ENCODE peak calls at places on chromosomes 13 and 19, in nine cellular contexts. One of them, this sample, is unnamed.

GRCh38 chr19:16328824-16329482 is 4.3 kb downstream of the KLF2 start:
- DNase-seq in GM13976: no peak
- DNase-seq in D721Med: no peak
- DNase-seq in uterus: no peak
- DNase-seq in activated B cell treated with CpG ODN at 0.5 μM for 24 hours: no peak
- DNase-seq in WTC11: no peak
- DNase-seq in psoas muscle: no peak
- DNase-seq in lower leg skin: no peak
- DNase-seq in fibroblast of pulmonary artery: peak
- DNase-seq in this sample: peak

GRCh38 chr13:110206170-110206569 is 100.8 kb downstream of the COL4A1 start:
- DNase-seq in D721Med: no peak
- DNase-seq in WTC11: no peak
- DNase-seq in lower leg skin: no peak
- DNase-seq in GM13976: no peak
- DNase-seq in uterus: no peak
- DNase-seq in psoas muscle: no peak
- DNase-seq in activated B cell treated with CpG ODN at 0.5 μM for 24 hours: no peak
- DNase-seq in fibroblast of pulmonary artery: no peak
- DNase-seq in this sample: no peak

GRCh38 chr19:3625996-3626472 is 556 bp downstream of the CACTIN start:
- DNase-seq in activated B cell treated with CpG ODN at 0.5 μM for 24 hours: no peak
- DNase-seq in lower leg skin: no peak
- DNase-seq in uterus: no peak
- DNase-seq in D721Med: no peak
- DNase-seq in fibroblast of pulmonary artery: no peak
- DNase-seq in WTC11: no peak
- DNase-seq in psoas muscle: no peak
- DNase-seq in GM13976: no peak
- DNase-seq in this sample: no peak

GRCh38 chr13:23790591-23791170 is 98.5 kb downstream of the MIPEP start:
- DNase-seq in uterus: no peak
- DNase-seq in fibroblast of pulmonary artery: peak
- DNase-seq in D721Med: no peak
- DNase-seq in GM13976: no peak
- DNase-seq in activated B cell treated with CpG ODN at 0.5 μM for 24 hours: no peak
- DNase-seq in WTC11: no peak
- DNase-seq in lower leg skin: no peak
- DNase-seq in psoas muscle: no peak
- DNase-seq in this sample: peak

GRCh38 chr19:14021474-14021873 is 6.5 kb upstream of the RLN3 start:
- DNase-seq in psoas muscle: peak
- DNase-seq in lower leg skin: no peak
- DNase-seq in activated B cell treated with CpG ODN at 0.5 μM for 24 hours: no peak
- DNase-seq in GM13976: no peak
- DNase-seq in D721Med: no peak
- DNase-seq in WTC11: peak
- DNase-seq in fibroblast of pulmonary artery: no peak
- DNase-seq in uterus: no peak
- DNase-seq in this sample: no peak

GRCh38 chr19:56221851-56222250 is 19.8 kb downstream of the ZSCAN5C start:
- DNase-seq in uterus: no peak
- DNase-seq in GM13976: no peak
- DNase-seq in lower leg skin: no peak
- DNase-seq in fibroblast of pulmonary artery: no peak
- DNase-seq in activated B cell treated with CpG ODN at 0.5 μM for 24 hours: no peak
- DNase-seq in WTC11: no peak
- DNase-seq in psoas muscle: no peak
- DNase-seq in D721Med: no peak
- DNase-seq in this sample: no peak

GRCh38 chr13:112901951-112902651 is 66.9 kb upstream of the MCF2L start:
- DNase-seq in WTC11: peak
- DNase-seq in GM13976: no peak
- DNase-seq in lower leg skin: peak
- DNase-seq in uterus: no peak
- DNase-seq in D721Med: no peak
- DNase-seq in activated B cell treated with CpG ODN at 0.5 μM for 24 hours: no peak
- DNase-seq in psoas muscle: no peak
- DNase-seq in fibroblast of pulmonary artery: no peak
- DNase-seq in this sample: peak

GRCh38 chr13:76972430-76972829 is 19.5 kb upstream of the CLN5 start:
- DNase-seq in activated B cell treated with CpG ODN at 0.5 μM for 24 hours: no peak
- DNase-seq in WTC11: no peak
- DNase-seq in GM13976: no peak
- DNase-seq in D721Med: no peak
- DNase-seq in uterus: no peak
- DNase-seq in fibroblast of pulmonary artery: peak
- DNase-seq in psoas muscle: no peak
- DNase-seq in lower leg skin: no peak
- DNase-seq in this sample: no peak

GRCh38 chr19:16398530-16399241 is 73.1 kb downstream of the EPS15L1 start:
- DNase-seq in fibroblast of pulmonary artery: peak
- DNase-seq in D721Med: no peak
- DNase-seq in psoas muscle: peak
- DNase-seq in GM13976: no peak
- DNase-seq in WTC11: no peak
- DNase-seq in uterus: no peak
- DNase-seq in activated B cell treated with CpG ODN at 0.5 μM for 24 hours: no peak
- DNase-seq in lower leg skin: no peak
- DNase-seq in this sample: peak

GRCh38 chr13:71801781-71802180 is 65.2 kb downstream of the DACH1 start:
- DNase-seq in uterus: no peak
- DNase-seq in D721Med: peak
- DNase-seq in WTC11: no peak
- DNase-seq in lower leg skin: no peak
- DNase-seq in GM13976: no peak
- DNase-seq in activated B cell treated with CpG ODN at 0.5 μM for 24 hours: no peak
- DNase-seq in fibroblast of pulmonary artery: no peak
- DNase-seq in psoas muscle: no peak
- DNase-seq in this sample: no peak

GRCh38 chr13:96397807-96398206 is 307.9 kb downstream of the HS6ST3 start:
- DNase-seq in psoas muscle: no peak
- DNase-seq in GM13976: no peak
- DNase-seq in WTC11: no peak
- DNase-seq in uterus: no peak
- DNase-seq in lower leg skin: no peak
- DNase-seq in D721Med: no peak
- DNase-seq in fibroblast of pulmonary artery: no peak
- DNase-seq in activated B cell treated with CpG ODN at 0.5 μM for 24 hours: no peak
- DNase-seq in this sample: no peak

GRCh38 chr19:39438270-39438934 is 2.7 kb upstream of the RPS16 start:
- DNase-seq in lower leg skin: no peak
- DNase-seq in WTC11: no peak
- DNase-seq in activated B cell treated with CpG ODN at 0.5 μM for 24 hours: no peak
- DNase-seq in fibroblast of pulmonary artery: peak
- DNase-seq in uterus: no peak
- DNase-seq in psoas muscle: no peak
- DNase-seq in GM13976: no peak
- DNase-seq in D721Med: no peak
- DNase-seq in this sample: peak

GRCh38 chr19:45305421-45305820 is 17.3 kb downstream of the CKM start:
- DNase-seq in fibroblast of pulmonary artery: peak
- DNase-seq in psoas muscle: no peak
- DNase-seq in activated B cell treated with CpG ODN at 0.5 μM for 24 hours: no peak
- DNase-seq in uterus: no peak
- DNase-seq in WTC11: no peak
- DNase-seq in GM13976: no peak
- DNase-seq in lower leg skin: no peak
- DNase-seq in D721Med: no peak
- DNase-seq in this sample: peak

GRCh38 chr13:90872491-90873025 is 474.9 kb upstream of the MIR17HG start:
- DNase-seq in D721Med: no peak
- DNase-seq in psoas muscle: no peak
- DNase-seq in GM13976: no peak
- DNase-seq in fibroblast of pulmonary artery: no peak
- DNase-seq in lower leg skin: no peak
- DNase-seq in uterus: no peak
- DNase-seq in activated B cell treated with CpG ODN at 0.5 μM for 24 hours: no peak
- DNase-seq in WTC11: no peak
- DNase-seq in this sample: no peak

GRCh38 chr19:41408256-41408655 is 10.6 kb downstream of the BCKDHA start:
- DNase-seq in lower leg skin: no peak
- DNase-seq in uterus: no peak
- DNase-seq in D721Med: no peak
- DNase-seq in activated B cell treated with CpG ODN at 0.5 μM for 24 hours: no peak
- DNase-seq in fibroblast of pulmonary artery: no peak
- DNase-seq in psoas muscle: no peak
- DNase-seq in GM13976: no peak
- DNase-seq in WTC11: no peak
- DNase-seq in this sample: no peak
- TF ChIP-seq CTCF in lower leg skin: no peak
- TF ChIP-seq CTCF in uterus: no peak
- TF ChIP-seq CTCF in D721Med: peak
- TF ChIP-seq CTCF in activated B cell treated with CpG ODN at 0.5 μM for 24 hours: no peak
- TF ChIP-seq CTCF in fibroblast of pulmonary artery: no peak
- TF ChIP-seq CTCF in psoas muscle: no peak
- TF ChIP-seq CTCF in GM13976: peak
- TF ChIP-seq CTCF in WTC11: no peak
- TF ChIP-seq CTCF in this sample: no peak

GRCh38 chr19:5220361-5220760 is 120.3 kb downstream of the PTPRS start:
- DNase-seq in psoas muscle: no peak
- DNase-seq in activated B cell treated with CpG ODN at 0.5 μM for 24 hours: no peak
- DNase-seq in fibroblast of pulmonary artery: no peak
- DNase-seq in GM13976: no peak
- DNase-seq in lower leg skin: no peak
- DNase-seq in D721Med: no peak
- DNase-seq in uterus: no peak
- DNase-seq in WTC11: no peak
- DNase-seq in this sample: no peak
- TF ChIP-seq CTCF in psoas muscle: no peak
- TF ChIP-seq CTCF in activated B cell treated with CpG ODN at 0.5 μM for 24 hours: no peak
- TF ChIP-seq CTCF in fibroblast of pulmonary artery: no peak
- TF ChIP-seq CTCF in GM13976: no peak
- TF ChIP-seq CTCF in lower leg skin: no peak
- TF ChIP-seq CTCF in D721Med: no peak
- TF ChIP-seq CTCF in uterus: no peak
- TF ChIP-seq CTCF in WTC11: no peak
- TF ChIP-seq CTCF in this sample: no peak

GRCh38 chr13:30422056-30422914 is at the start of gene UBE2L5:
- DNase-seq in activated B cell treated with CpG ODN at 0.5 μM for 24 hours: peak
- DNase-seq in GM13976: peak
- DNase-seq in WTC11: no peak
- DNase-seq in lower leg skin: peak
- DNase-seq in uterus: peak
- DNase-seq in fibroblast of pulmonary artery: peak
- DNase-seq in psoas muscle: peak
- DNase-seq in D721Med: no peak
- DNase-seq in this sample: peak

GRCh38 chr13:30421093-30422055 is 919 bp upstream of the UBE2L5 start:
- DNase-seq in WTC11: peak
- DNase-seq in lower leg skin: peak
- DNase-seq in activated B cell treated with CpG ODN at 0.5 μM for 24 hours: peak
- DNase-seq in fibroblast of pulmonary artery: peak
- DNase-seq in uterus: peak
- DNase-seq in GM13976: peak
- DNase-seq in D721Med: no peak
- DNase-seq in psoas muscle: peak
- DNase-seq in this sample: peak

GRCh38 chr13:30416471-30416870 is 5.8 kb upstream of the UBE2L5 start:
- DNase-seq in psoas muscle: no peak
- DNase-seq in lower leg skin: no peak
- DNase-seq in uterus: no peak
- DNase-seq in GM13976: no peak
- DNase-seq in activated B cell treated with CpG ODN at 0.5 μM for 24 hours: no peak
- DNase-seq in fibroblast of pulmonary artery: no peak
- DNase-seq in WTC11: no peak
- DNase-seq in D721Med: no peak
- DNase-seq in this sample: no peak

GRCh38 chr13:30418075-30418715 is 4.1 kb upstream of the UBE2L5 start:
- DNase-seq in psoas muscle: no peak
- DNase-seq in GM13976: no peak
- DNase-seq in uterus: no peak
- DNase-seq in D721Med: no peak
- DNase-seq in lower leg skin: no peak
- DNase-seq in WTC11: no peak
- DNase-seq in fibroblast of pulmonary artery: no peak
- DNase-seq in activated B cell treated with CpG ODN at 0.5 μM for 24 hours: no peak
- DNase-seq in this sample: no peak

GRCh38 chr13:30418886-30419459 is 3.3 kb upstream of the UBE2L5 start:
- DNase-seq in fibroblast of pulmonary artery: no peak
- DNase-seq in WTC11: no peak
- DNase-seq in activated B cell treated with CpG ODN at 0.5 μM for 24 hours: no peak
- DNase-seq in psoas muscle: no peak
- DNase-seq in GM13976: no peak
- DNase-seq in uterus: no peak
- DNase-seq in lower leg skin: no peak
- DNase-seq in D721Med: no peak
- DNase-seq in this sample: no peak
- TF ChIP-seq CTCF in fibroblast of pulmonary artery: no peak
- TF ChIP-seq CTCF in WTC11: no peak
- TF ChIP-seq CTCF in activated B cell treated with CpG ODN at 0.5 μM for 24 hours: no peak
- TF ChIP-seq CTCF in psoas muscle: no peak
- TF ChIP-seq CTCF in GM13976: no peak
- TF ChIP-seq CTCF in uterus: no peak
- TF ChIP-seq CTCF in lower leg skin: no peak
- TF ChIP-seq CTCF in D721Med: no peak
- TF ChIP-seq CTCF in this sample: no peak

GRCh38 chr19:35959040-35959967 is 23.1 kb downstream of the LRFN3 start:
- DNase-seq in fibroblast of pulmonary artery: no peak
- DNase-seq in WTC11: peak
- DNase-seq in uterus: peak
- DNase-seq in psoas muscle: peak
- DNase-seq in lower leg skin: no peak
- DNase-seq in D721Med: no peak
- DNase-seq in GM13976: peak
- DNase-seq in activated B cell treated with CpG ODN at 0.5 μM for 24 hours: peak
- DNase-seq in this sample: no peak
- TF ChIP-seq CTCF in fibroblast of pulmonary artery: no peak
- TF ChIP-seq CTCF in WTC11: no peak
- TF ChIP-seq CTCF in uterus: no peak
- TF ChIP-seq CTCF in psoas muscle: no peak
- TF ChIP-seq CTCF in lower leg skin: no peak
- TF ChIP-seq CTCF in D721Med: peak
- TF ChIP-seq CTCF in GM13976: peak
- TF ChIP-seq CTCF in activated B cell treated with CpG ODN at 0.5 μM for 24 hours: no peak
- TF ChIP-seq CTCF in this sample: no peak

DNA sequence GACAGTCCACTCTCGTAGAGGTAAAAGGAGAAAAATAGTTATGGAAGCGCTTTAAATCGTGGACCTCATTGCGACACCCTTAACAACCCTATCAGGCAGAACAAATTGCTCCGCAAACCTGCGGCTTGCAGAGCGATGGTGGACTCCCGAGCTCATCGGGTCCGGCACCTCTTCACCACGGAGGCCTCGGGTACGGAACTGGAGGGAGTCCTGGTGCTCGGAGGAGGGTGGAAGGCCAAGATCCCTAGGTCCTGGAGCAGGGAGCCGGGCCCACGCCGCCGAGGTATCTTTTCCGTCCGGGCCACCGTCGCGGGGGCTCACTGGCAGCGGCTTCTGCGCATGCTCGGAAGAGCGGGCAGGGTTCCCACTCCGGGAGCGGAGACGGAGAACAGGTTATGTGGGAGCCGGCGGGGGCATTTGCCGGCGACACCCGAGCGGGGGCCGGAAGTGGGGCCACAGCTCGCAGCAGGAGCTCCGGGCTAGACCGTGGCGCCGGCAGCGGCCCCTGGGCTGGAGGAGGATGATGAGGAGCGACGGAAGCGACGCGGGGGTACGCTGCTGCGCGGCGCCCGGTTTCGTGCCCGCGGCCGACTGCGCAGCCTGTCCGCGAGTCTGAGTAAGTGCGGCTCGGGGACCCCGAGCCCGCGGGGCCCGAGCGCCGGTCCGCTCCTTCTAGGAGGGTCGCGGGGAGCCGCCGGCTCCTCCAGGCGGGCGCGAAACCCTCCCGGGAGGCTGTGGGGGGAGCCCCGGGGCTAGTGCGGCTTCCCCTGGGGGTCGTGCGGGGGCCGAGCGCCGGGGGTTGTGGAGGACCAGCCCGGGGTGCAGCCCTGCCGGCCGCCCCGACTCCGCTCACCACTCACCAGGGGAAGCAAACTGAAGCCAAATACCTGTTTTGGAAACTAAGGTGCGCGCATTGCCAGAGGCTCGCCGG is at the start of gene ABHD13:
- DNase-seq in fibroblast of pulmonary artery: peak
- DNase-seq in uterus: peak
- DNase-seq in psoas muscle: peak
- DNase-seq in WTC11: peak
- DNase-seq in D721Med: peak
- DNase-seq in lower leg skin: peak
- DNase-seq in GM13976: peak
- DNase-seq in activated B cell treated with CpG ODN at 0.5 μM for 24 hours: peak
- DNase-seq in this sample: peak
- TF ChIP-seq CTCF in fibroblast of pulmonary artery: no peak
- TF ChIP-seq CTCF in uterus: no peak
- TF ChIP-seq CTCF in psoas muscle: no peak
- TF ChIP-seq CTCF in WTC11: no peak
- TF ChIP-seq CTCF in D721Med: no peak
- TF ChIP-seq CTCF in lower leg skin: no peak
- TF ChIP-seq CTCF in GM13976: no peak
- TF ChIP-seq CTCF in activated B cell treated with CpG ODN at 0.5 μM for 24 hours: no peak
- TF ChIP-seq CTCF in this sample: peak

This sample was measured in fibroblast of the aortic adventitia.